ENCODE peak calls at places on chromosomes 7 and 10, in four cellular contexts. L is prostate gland, I is cardiac muscle cell, Z is heart right ventricle. V is an unnamed sample.

GRCh38 chr7:919924-920341 is 34.5 kb downstream of the ADAP1 start:
- DNase-seq in L (no peak), I (no peak), Z (no peak), V (no peak)

GRCh38 chr10:7485267-7485601 is 74.4 kb upstream of the SFMBT2 start:
- DNase-seq in L (no peak), I (no peak), Z (no peak), V (no peak)

GRCh38 chr7:114784756-114785155 is 137.1 kb upstream of the MDFIC start:
- DNase-seq in L (no peak), I (no peak), Z (no peak), V (no peak)

GRCh38 chr7:24968165-24968564 is 11.8 kb downstream of the OSBPL3 start:
- DNase-seq in L (no peak), I (no peak), Z (no peak), V (no peak)

GRCh38 chr10:120810298-120810697 is 40.9 kb upstream of the WDR11 start:
- DNase-seq in L (no peak), I (peak; percentile 2), Z (no peak), V (no peak)

GRCh38 chr7:54773472-54774399 is 14.7 kb upstream of the SEC61G start:
- DNase-seq in L (peak; percentile 83), I (peak; percentile 87), Z (peak; percentile 79), V (peak; percentile 80)

GRCh38 chr10:13056461-13057077 is 43.4 kb upstream of the OPTN start:
- DNase-seq in L (no peak), I (peak; percentile 37), Z (no peak), V (no peak)

GRCh38 chr7:30970074-30970473 is 6.3 kb downstream of the GHRHR start:
- DNase-seq in L (no peak), I (no peak), Z (no peak), V (peak; percentile 17)

GRCh38 chr10:130353928-130354327 is 217.7 kb downstream of the GLRX3 start:
- DNase-seq in L (no peak), I (no peak), Z (no peak), V (no peak)

GRCh38 chr10:72308320-72308987 is 34.7 kb downstream of the DDIT4 start:
- DNase-seq in L (no peak), I (peak; percentile 64), Z (peak; percentile 67), V (no peak)

GRCh38 chr7:132577206-132578049 is 1.2 kb upstream of the PLXNA4 start:
- DNase-seq in L (peak; percentile 45), I (peak; percentile 90), Z (peak; percentile 83), V (peak; percentile 38)

GRCh38 chr7:6254891-6255290 is 17.5 kb downstream of the CYTH3 start:
- DNase-seq in L (no peak), I (no peak), Z (no peak), V (no peak)

GRCh38 chr7:24980695-24981543 is 941 bp upstream of the OSBPL3 start:
- DNase-seq in L (no peak), I (peak; percentile 4), Z (peak; percentile 18), V (peak; percentile 35)

GRCh38 chr7:6579446-6579845 is 2.2 kb downstream of the ZDHHC4 start:
- DNase-seq in L (no peak), I (no peak), Z (no peak), V (no peak)

GRCh38 chr7:16921644-16922257 is 40.0 kb upstream of the AGR3 start:
- DNase-seq in L (peak; percentile 27), I (no peak), Z (no peak), V (no peak)

GRCh38 chr7:54931532-54931931 is 87.3 kb upstream of the EGFR start:
- DNase-seq in L (no peak), I (no peak), Z (no peak), V (no peak)

GRCh38 chr7:93228302-93228701 is 2.0 kb upstream of the HEPACAM2 start:
- DNase-seq in L (peak; percentile 40), I (peak; percentile 76), Z (no peak), V (no peak)

GRCh38 chr10:628386-629045 is 61.0 kb downstream of the DIP2C start:
- DNase-seq in L (no peak), I (no peak), Z (no peak), V (no peak)

GRCh38 chr10:74612195-74612594 is 214.2 kb upstream of the KAT6B start:
- DNase-seq in L (no peak), I (no peak), Z (no peak), V (no peak)

GRCh38 chr10:100567249-100567648 is 31.5 kb downstream of the HIF1AN start:
- DNase-seq in L (no peak), I (no peak), Z (no peak), V (no peak)

GRCh38 chr7:110786576-110786975 is 304.4 kb upstream of the LRRN3 start:
- DNase-seq in L (no peak), I (no peak), Z (no peak), V (no peak)

GRCh38 chr10:5199398-5199797 is 2.8 kb downstream of the AKR1C4 start:
- DNase-seq in L (no peak), I (no peak), Z (no peak), V (no peak)
- TF ChIP-seq CTCF in L (no peak), I (no peak), Z (no peak), V (no peak)

DNA sequence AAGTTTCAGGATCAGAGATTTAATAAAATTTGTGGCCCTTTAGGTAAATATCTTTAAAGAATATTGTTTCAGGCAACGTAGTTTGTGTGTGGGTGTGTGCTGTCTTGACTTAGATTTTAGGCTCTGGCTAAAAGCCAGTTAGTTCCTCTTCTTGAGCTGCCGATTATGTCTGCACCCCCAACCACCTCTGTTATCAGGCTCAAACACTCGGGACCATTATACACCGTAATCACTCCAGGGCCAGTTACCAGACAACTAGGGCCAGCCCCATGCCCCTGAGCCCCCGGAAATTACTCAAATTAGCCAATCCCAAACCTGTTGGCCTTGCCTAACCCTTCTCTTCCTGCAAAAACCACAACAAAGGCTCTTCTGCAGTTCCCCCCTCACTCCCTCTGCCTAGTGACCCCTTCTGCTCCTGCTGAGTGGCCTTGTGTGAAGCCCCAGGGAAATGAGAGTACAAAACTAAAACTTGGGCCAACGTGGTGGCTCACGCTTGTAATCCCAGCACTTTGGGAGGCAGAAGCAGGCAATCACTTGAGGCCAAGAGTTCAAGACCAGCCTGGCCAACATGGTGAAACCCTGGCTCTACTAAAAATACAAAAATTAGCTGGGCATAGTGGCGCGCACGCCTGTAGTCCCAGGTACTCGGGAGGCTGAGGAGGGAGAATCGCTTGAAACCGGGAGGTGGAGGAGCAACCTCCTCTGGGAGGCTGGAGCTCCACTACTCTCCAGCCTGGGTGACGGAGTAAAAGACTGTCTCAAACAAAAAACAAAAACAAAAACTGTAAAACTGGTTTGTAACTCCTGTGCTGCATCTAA is 9.2 kb upstream of the HNRNPF start:
- DNase-seq in L (no peak), I (no peak), Z (no peak), V (no peak)
- H3K27ac ChIP-seq in L (no peak overlapping the region), I (no peak overlapping the region), Z (no peak overlapping the region), V (no peak overlapping the region)

GRCh38 chr7:27161214-27161720 is 4.1 kb downstream of the HOXA9 start:
- DNase-seq in L (no peak), I (no peak), Z (no peak), V (no peak)
- H3K27me3 ChIP-seq in L (no peaks in the 10 kb centered on the region), I (peaks cover 100% of the 10 kb centered on the region), Z (peaks cover 100% of the 10 kb centered on the region), V (peaks cover 3% of the 10 kb centered on the region)

GRCh38 chr10:60848126-60848525 is 69.8 kb downstream of the CDK1 start:
- DNase-seq in L (no peak), I (no peak), Z (no peak), V (no peak)
- TF ChIP-seq CTCF in L (no peak), I (no peak), Z (no peak), V (no peak)

DNA sequence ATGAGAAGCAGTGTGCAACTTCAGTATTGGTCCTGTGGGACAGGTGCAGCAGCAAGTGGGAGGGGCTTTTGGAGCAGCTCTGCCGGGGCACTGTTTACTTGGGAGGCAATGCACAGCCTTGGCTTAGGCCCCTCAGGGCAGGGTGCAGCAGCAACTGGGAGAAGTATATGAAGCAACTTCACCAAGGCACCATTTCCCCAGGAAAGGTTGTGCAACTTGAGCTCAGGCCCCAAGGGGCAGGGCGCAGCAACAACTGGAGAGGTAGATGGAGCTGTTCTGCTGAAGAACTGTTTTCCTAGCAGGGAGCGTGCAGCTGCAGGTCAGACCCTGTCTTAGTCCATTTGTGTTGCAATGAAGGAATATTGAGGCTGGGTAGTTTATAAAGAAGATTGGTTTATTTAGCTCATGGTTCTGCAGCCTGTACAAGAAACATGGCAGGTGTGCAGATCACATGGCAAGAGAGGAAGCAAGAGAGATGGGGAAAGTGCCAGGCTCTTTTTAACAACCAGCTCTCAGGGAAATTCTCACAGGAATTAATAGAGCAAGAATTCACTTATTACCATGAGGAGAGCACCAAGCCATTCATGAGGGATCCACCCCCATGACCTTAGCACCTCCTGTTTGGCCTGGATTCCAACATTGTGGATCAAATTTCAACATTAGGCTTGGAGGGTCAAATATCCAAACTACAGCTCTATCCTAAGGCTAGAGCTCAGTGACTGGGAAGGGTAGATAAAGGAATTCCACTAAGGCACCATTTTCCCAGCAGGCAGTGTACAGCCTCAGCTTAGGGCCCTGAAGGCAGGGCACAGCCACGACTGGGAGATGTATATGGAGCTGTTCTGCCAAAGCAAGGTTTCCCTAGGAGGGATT is 10.9 kb downstream of the GPR141 start:
- DNase-seq in L (no peak), I (no peak), Z (peak; percentile 13), V (no peak)
- H3K27ac ChIP-seq in L (no peak overlapping the region), I (no peak overlapping the region), Z (no peak overlapping the region), V (no peak overlapping the region)

GRCh38 chr10:1628757-1629156 is 108.6 kb downstream of the ADARB2 start:
- DNase-seq in L (no peak), I (no peak), Z (no peak), V (no peak)
- H3K27me3 ChIP-seq in L (no peaks in the 10 kb centered on the region), I (no peaks in the 10 kb centered on the region), Z (peaks cover 26% of the 10 kb centered on the region), V (no peaks in the 10 kb centered on the region)

GRCh38 chr7:27164381-27165088 is 802 bp downstream of the HOXA9 start:
- DNase-seq in L (peak; percentile 58), I (no peak), Z (no peak), V (no peak)
- TF ChIP-seq CTCF in L (peak; percentile 8), I (no peak), Z (no peak), V (no peak)

GRCh38 chr7:155247479-155248365 is 50.0 kb upstream of the INSIG1 start:
- DNase-seq in L (no peak), I (no peak), Z (no peak), V (no peak)
- H3K27ac ChIP-seq in L (no peak overlapping the region), I (no peak overlapping the region), Z (no peak overlapping the region), V (no peak overlapping the region)

DNA sequence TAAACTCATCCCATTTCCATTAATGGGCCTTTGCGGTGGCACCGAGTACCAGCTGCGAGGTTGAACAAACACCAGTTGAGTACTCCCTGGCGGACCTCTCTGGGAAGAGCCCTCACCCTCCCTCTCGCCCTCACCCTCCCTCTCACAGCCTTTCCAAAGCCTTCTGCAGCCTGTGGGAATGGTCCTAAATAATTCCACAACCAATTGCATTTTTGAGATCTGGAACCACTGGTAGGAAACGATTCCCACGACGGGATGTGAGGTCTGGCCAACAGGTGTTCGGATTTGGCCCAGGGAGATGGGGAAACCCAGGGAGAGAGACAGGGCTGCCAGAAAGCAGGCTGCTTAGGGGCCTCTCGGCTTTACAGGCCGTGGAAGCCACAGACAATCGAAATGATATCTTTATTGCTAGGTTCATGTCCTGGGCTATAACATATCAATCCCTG is 5.3 kb downstream of the PTF1A start:
- DNase-seq in L (no peak), I (no peak), Z (no peak), V (no peak)
- H3K27me3 ChIP-seq in L (peaks cover 51% of the 10 kb centered on the region), I (peaks cover 100% of the 10 kb centered on the region), Z (peaks cover 100% of the 10 kb centered on the region), V (peaks cover 35% of the 10 kb centered on the region)

V was measured in lung.